ENCODE peak calls at places on chromosome 1, in nine cellular contexts. Q, D, L, A, V, W, H, S and N are unnamed samples.

GRCh38 chr1:201480231-201481003 is 11.4 kb upstream of the PHLDA3 start:
- DNase-seq in S (peak; percentile 95), Q (no peak), V (peak; percentile 97), W (peak; percentile 97), H (peak; percentile 96), A (peak; percentile 58), D (peak; percentile 60), L (peak; percentile 72), N (peak; percentile 40)

GRCh38 chr1:180925471-180926051 is 12.9 kb downstream of the KIAA1614 start:
- DNase-seq in L (no peak), A (no peak), D (no peak), H (no peak), V (no peak), S (no peak), W (no peak), Q (no peak), N (no peak)

GRCh38 chr1:158014702-158015320 is 21.4 kb downstream of the KIRREL1 start:
- DNase-seq in H (no peak), L (no peak), D (no peak), Q (no peak), A (no peak), S (no peak), V (no peak), W (peak; percentile 53), N (no peak)

GRCh38 chr1:208137144-208137682 is 107.0 kb downstream of the PLXNA2 start:
- DNase-seq in W (no peak), S (no peak), Q (no peak), V (no peak), H (no peak), L (no peak), D (no peak), A (no peak), N (no peak)

GRCh38 chr1:3412376-3412775 is 42.1 kb upstream of the ARHGEF16 start:
- DNase-seq in V (no peak), A (no peak), D (no peak), W (no peak), Q (no peak), S (no peak), H (no peak), L (no peak), N (no peak)

GRCh38 chr1:219928791-219929118 is 398 bp upstream of the SLC30A10 start:
- DNase-seq in W (no peak), S (no peak), A (no peak), L (no peak), Q (no peak), V (no peak), H (no peak), D (no peak), N (no peak)

GRCh38 chr1:58932820-58933598 is 149.2 kb upstream of the JUN start:
- DNase-seq in W (peak; percentile 61), V (peak; percentile 90), S (peak; percentile 88), A (no peak), L (peak; percentile 13), D (peak; percentile 98), H (peak; percentile 84), Q (no peak), N (no peak)

GRCh38 chr1:161242313-161242712 is 4.3 kb upstream of the NR1I3 start:
- DNase-seq in A (no peak), H (no peak), S (no peak), V (no peak), Q (no peak), D (no peak), L (peak; percentile 20), W (no peak), N (no peak)

GRCh38 chr1:114668784-114669561 is 876 bp downstream of the DENND2C start:
- DNase-seq in V (peak; percentile 62), H (no peak), A (no peak), W (peak; percentile 50), L (no peak), D (no peak), Q (no peak), S (no peak), N (no peak)

GRCh38 chr1:2867861-2868260 is 66.4 kb upstream of the TTC34 start:
- DNase-seq in A (no peak), Q (no peak), W (no peak), V (no peak), H (no peak), L (no peak), S (no peak), D (no peak), N (no peak)

GRCh38 chr1:212656730-212657129 is 42.9 kb downstream of the BATF3 start:
- DNase-seq in H (peak; percentile 85), L (no peak), S (no peak), Q (no peak), A (no peak), D (no peak), V (no peak), W (no peak), N (no peak)

GRCh38 chr1:174044418-174045222 is 22.5 kb upstream of the RC3H1 start:
- DNase-seq in H (no peak), Q (no peak), L (no peak), S (no peak), D (no peak), A (no peak), W (no peak), V (no peak), N (no peak)

GRCh38 chr1:25619101-25619890 is 2.7 kb downstream of the MAN1C1 start:
- DNase-seq in A (peak; percentile 45), V (no peak), Q (peak; percentile 81), S (no peak), L (peak; percentile 28), H (peak; percentile 39), D (no peak), W (peak; percentile 93), N (peak; percentile 38)